ENCODE peak calls at places on chromosomes 16 and 17, in five cellular contexts. One of them, this sample, is unnamed.

GRCh38 chr17:17344507-17345293 is 41.5 kb downstream of the NT5M start:
- DNase-seq in SK-N-SH: no peak
- DNase-seq in HepG2: peak
- DNase-seq in GM12878: no peak
- DNase-seq in HCT116: no peak
- DNase-seq in this sample: no peak

GRCh38 chr17:3799181-3799627 is 1.8 kb downstream of the ITGAE start:
- DNase-seq in SK-N-SH: no peak
- DNase-seq in HCT116: no peak
- DNase-seq in HepG2: no peak
- DNase-seq in GM12878: no peak
- DNase-seq in this sample: no peak

GRCh38 chr17:46818929-46819859 is 702 bp upstream of the WNT3 start:
- DNase-seq in SK-N-SH: peak
- DNase-seq in GM12878: no peak
- DNase-seq in HepG2: no peak
- DNase-seq in HCT116: no peak
- DNase-seq in this sample: peak

GRCh38 chr17:74354123-74354522 is 7.5 kb downstream of the BTBD17 start:
- DNase-seq in GM12878: no peak
- DNase-seq in SK-N-SH: peak
- DNase-seq in HepG2: peak
- DNase-seq in HCT116: peak
- DNase-seq in this sample: peak

GRCh38 chr16:51666821-51667220 is 515.8 kb upstream of the SALL1 start:
- DNase-seq in HCT116: no peak
- DNase-seq in SK-N-SH: no peak
- DNase-seq in HepG2: no peak
- DNase-seq in GM12878: no peak
- DNase-seq in this sample: no peak

GRCh38 chr16:51875834-51876725 is 670.9 kb downstream of the TOX3 start:
- DNase-seq in SK-N-SH: no peak
- DNase-seq in GM12878: no peak
- DNase-seq in HCT116: no peak
- DNase-seq in HepG2: no peak
- DNase-seq in this sample: no peak

GRCh38 chr17:61219460-61219859 is 180.2 kb upstream of the TBX2 start:
- DNase-seq in SK-N-SH: peak
- DNase-seq in HCT116: no peak
- DNase-seq in GM12878: no peak
- DNase-seq in HepG2: no peak
- DNase-seq in this sample: no peak

GRCh38 chr16:81578015-81578554 is 133.5 kb downstream of the CMIP start:
- DNase-seq in HCT116: no peak
- DNase-seq in GM12878: no peak
- DNase-seq in SK-N-SH: no peak
- DNase-seq in HepG2: no peak
- DNase-seq in this sample: no peak

GRCh38 chr16:49411121-49411970 is 37.7 kb downstream of the C16orf78 start:
- DNase-seq in SK-N-SH: no peak
- DNase-seq in HCT116: no peak
- DNase-seq in HepG2: no peak
- DNase-seq in GM12878: no peak
- DNase-seq in this sample: no peak

GRCh38 chr17:2595736-2596135 is 2.3 kb downstream of the PAFAH1B1 start:
- DNase-seq in HCT116: no peak
- DNase-seq in SK-N-SH: no peak
- DNase-seq in GM12878: no peak
- DNase-seq in HepG2: no peak
- DNase-seq in this sample: no peak

GRCh38 chr17:28049071-28049470 is 6.6 kb downstream of the NLK start:
- DNase-seq in HCT116: no peak
- DNase-seq in SK-N-SH: no peak
- DNase-seq in HepG2: no peak
- DNase-seq in GM12878: no peak
- DNase-seq in this sample: no peak

GRCh38 chr17:12041316-12041715 is 20.6 kb downstream of the MAP2K4 start:
- DNase-seq in HepG2: no peak
- DNase-seq in SK-N-SH: no peak
- DNase-seq in HCT116: peak
- DNase-seq in GM12878: no peak
- DNase-seq in this sample: no peak

GRCh38 chr16:69410285-69410990 is 14.0 kb upstream of the CYB5B start:
- DNase-seq in HCT116: peak
- DNase-seq in SK-N-SH: no peak
- DNase-seq in GM12878: no peak
- DNase-seq in HepG2: no peak
- DNase-seq in this sample: no peak

GRCh38 chr16:11604783-11605563 is 18.3 kb upstream of the LITAF start:
- DNase-seq in SK-N-SH: no peak
- DNase-seq in HCT116: no peak
- DNase-seq in GM12878: no peak
- DNase-seq in HepG2: no peak
- DNase-seq in this sample: no peak

GRCh38 chr17:61575983-61576382 is 15.0 kb downstream of the NACA2 start:
- DNase-seq in HepG2: no peak
- DNase-seq in SK-N-SH: no peak
- DNase-seq in GM12878: no peak
- DNase-seq in HCT116: no peak
- DNase-seq in this sample: no peak

GRCh38 chr16:68235105-68235881 is 634 bp downstream of the ESRP2 start:
- DNase-seq in HCT116: no peak
- DNase-seq in HepG2: peak
- DNase-seq in GM12878: no peak
- DNase-seq in SK-N-SH: no peak
- DNase-seq in this sample: no peak

GRCh38 chr17:64230551-64231408 is 32.3 kb downstream of the TEX2 start:
- DNase-seq in HepG2: no peak
- DNase-seq in SK-N-SH: no peak
- DNase-seq in HCT116: no peak
- DNase-seq in GM12878: no peak
- DNase-seq in this sample: no peak

GRCh38 chr17:42121066-42121769 is at the start of gene KAT2A:
- DNase-seq in HepG2: peak
- DNase-seq in GM12878: no peak
- DNase-seq in SK-N-SH: peak
- DNase-seq in HCT116: peak
- DNase-seq in this sample: peak

GRCh38 chr17:79276824-79277223 is 202.2 kb downstream of the ENGASE start:
- DNase-seq in HCT116: no peak
- DNase-seq in GM12878: no peak
- DNase-seq in HepG2: no peak
- DNase-seq in SK-N-SH: no peak
- DNase-seq in this sample: no peak

GRCh38 chr17:61595418-61595817 is 4.4 kb upstream of the NACA2 start:
- DNase-seq in GM12878: no peak
- DNase-seq in HepG2: no peak
- DNase-seq in SK-N-SH: no peak
- DNase-seq in HCT116: no peak
- DNase-seq in this sample: no peak

GRCh38 chr16:19316846-19317245 is 31.3 kb downstream of the CLEC19A start:
- DNase-seq in SK-N-SH: no peak
- DNase-seq in HCT116: no peak
- DNase-seq in HepG2: no peak
- DNase-seq in GM12878: no peak
- DNase-seq in this sample: no peak

GRCh38 chr17:63702223-63702577 is 2.3 kb upstream of the LIMD2 start:
- DNase-seq in HepG2: no peak
- DNase-seq in SK-N-SH: no peak
- DNase-seq in HCT116: no peak
- DNase-seq in GM12878: no peak
- DNase-seq in this sample: no peak

GRCh38 chr16:69451166-69451565 is 26.7 kb downstream of the CYB5B start:
- DNase-seq in GM12878: no peak
- DNase-seq in HepG2: no peak
- DNase-seq in HCT116: no peak
- DNase-seq in SK-N-SH: no peak
- DNase-seq in this sample: no peak

GRCh38 chr17:79002796-79003593 is 6.6 kb downstream of the CANT1 start:
- DNase-seq in HepG2: no peak
- DNase-seq in HCT116: no peak
- DNase-seq in GM12878: no peak
- DNase-seq in SK-N-SH: no peak
- DNase-seq in this sample: no peak

GRCh38 chr17:10036511-10037061 is 131.5 kb upstream of the RCVRN start:
- DNase-seq in HCT116: no peak
- DNase-seq in GM12878: no peak
- DNase-seq in HepG2: peak
- DNase-seq in SK-N-SH: no peak
- DNase-seq in this sample: no peak

GRCh38 chr17:5555254-5555653 is 29.1 kb downstream of the NLRP1 start:
- DNase-seq in HCT116: no peak
- DNase-seq in HepG2: no peak
- DNase-seq in GM12878: no peak
- DNase-seq in SK-N-SH: no peak
- DNase-seq in this sample: no peak

GRCh38 chr17:17766351-17767095 is 70.3 kb downstream of the SREBF1 start:
- DNase-seq in SK-N-SH: no peak
- DNase-seq in HCT116: no peak
- DNase-seq in HepG2: no peak
- DNase-seq in GM12878: no peak
- DNase-seq in this sample: no peak

GRCh38 chr17:64147110-64148016 is 17.4 kb upstream of the ERN1 start:
- DNase-seq in SK-N-SH: peak
- DNase-seq in HepG2: peak
- DNase-seq in GM12878: no peak
- DNase-seq in HCT116: no peak
- DNase-seq in this sample: no peak

GRCh38 chr17:80242505-80242904 is 18.1 kb upstream of the RNF213 start:
- DNase-seq in HepG2: no peak
- DNase-seq in SK-N-SH: no peak
- DNase-seq in HCT116: no peak
- DNase-seq in GM12878: no peak
- DNase-seq in this sample: no peak

GRCh38 chr16:2160915-2161551 is 5.5 kb downstream of the TRAF7 start:
- DNase-seq in SK-N-SH: no peak
- DNase-seq in GM12878: no peak
- DNase-seq in HCT116: no peak
- DNase-seq in HepG2: peak
- DNase-seq in this sample: no peak

GRCh38 chr17:61543786-61544415 is 47.1 kb downstream of the NACA2 start:
- DNase-seq in SK-N-SH: no peak
- DNase-seq in HepG2: no peak
- DNase-seq in GM12878: no peak
- DNase-seq in HCT116: no peak
- DNase-seq in this sample: no peak

GRCh38 chr16:72172105-72173034 is at the start of gene PMFBP1:
- DNase-seq in HCT116: no peak
- DNase-seq in HepG2: peak
- DNase-seq in GM12878: peak
- DNase-seq in SK-N-SH: no peak
- DNase-seq in this sample: no peak

GRCh38 chr16:89924298-89924924 is 1.3 kb downstream of the TUBB3 start:
- DNase-seq in SK-N-SH: peak
- DNase-seq in HCT116: no peak
- DNase-seq in GM12878: no peak
- DNase-seq in HepG2: peak
- DNase-seq in this sample: peak

DNA sequence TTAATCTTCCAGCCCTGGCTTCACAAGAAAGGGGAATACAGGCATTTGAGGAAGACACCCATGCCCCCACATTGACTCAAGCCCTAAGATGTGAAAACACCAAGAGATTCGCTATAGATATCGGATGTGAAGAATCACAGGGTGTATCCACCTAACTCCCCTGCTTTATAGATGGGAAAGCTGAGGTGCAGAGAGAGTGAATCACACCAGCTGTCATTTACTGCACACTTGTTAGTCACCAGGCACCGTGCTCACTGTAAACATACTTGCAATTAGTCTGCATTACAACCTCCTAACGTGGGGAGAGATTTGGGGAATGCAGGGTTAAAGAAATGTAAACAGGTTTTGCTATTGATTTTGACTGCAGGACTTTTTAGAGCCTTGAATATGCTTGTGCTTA is 325.5 kb downstream of the C16orf95 start:
- DNase-seq in HCT116: no peak
- DNase-seq in HepG2: no peak
- DNase-seq in SK-N-SH: no peak
- DNase-seq in GM12878: no peak
- DNase-seq in this sample: no peak
- TF ChIP-seq ZBTB33 in HCT116: no peak
- TF ChIP-seq ZBTB33 in HepG2: no peak
- TF ChIP-seq ZBTB33 in SK-N-SH: no peak
- TF ChIP-seq ZBTB33 in GM12878: no peak
- TF ChIP-seq ZBTB33 in this sample: no peak

DNA sequence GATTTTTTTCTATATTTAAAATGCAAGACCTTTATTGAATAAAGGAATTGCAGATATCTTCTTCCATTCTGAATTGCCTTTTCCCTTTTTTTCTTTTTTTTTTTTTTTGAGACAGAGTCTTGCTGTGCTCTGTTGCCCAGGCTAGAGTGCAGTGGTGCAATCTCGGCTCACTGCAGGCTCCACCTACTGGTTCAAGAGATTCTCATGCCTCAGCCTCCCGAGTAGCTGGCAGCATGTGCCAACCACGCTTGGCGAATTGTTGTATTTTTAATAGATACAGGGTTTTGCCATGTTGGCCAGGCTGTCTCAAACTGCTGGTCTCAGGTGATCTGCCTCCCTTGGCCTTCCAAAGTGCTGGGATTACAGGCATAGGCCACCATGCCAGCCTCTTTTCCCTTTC is 151.5 kb downstream of the CEP112 start:
- DNase-seq in SK-N-SH: no peak
- DNase-seq in GM12878: no peak
- DNase-seq in HCT116: peak
- DNase-seq in HepG2: peak
- DNase-seq in this sample: no peak
- TF ChIP-seq ZBTB33 in SK-N-SH: no peak
- TF ChIP-seq ZBTB33 in GM12878: no peak
- TF ChIP-seq ZBTB33 in HCT116: no peak
- TF ChIP-seq ZBTB33 in HepG2: no peak
- TF ChIP-seq ZBTB33 in this sample: no peak

DNA sequence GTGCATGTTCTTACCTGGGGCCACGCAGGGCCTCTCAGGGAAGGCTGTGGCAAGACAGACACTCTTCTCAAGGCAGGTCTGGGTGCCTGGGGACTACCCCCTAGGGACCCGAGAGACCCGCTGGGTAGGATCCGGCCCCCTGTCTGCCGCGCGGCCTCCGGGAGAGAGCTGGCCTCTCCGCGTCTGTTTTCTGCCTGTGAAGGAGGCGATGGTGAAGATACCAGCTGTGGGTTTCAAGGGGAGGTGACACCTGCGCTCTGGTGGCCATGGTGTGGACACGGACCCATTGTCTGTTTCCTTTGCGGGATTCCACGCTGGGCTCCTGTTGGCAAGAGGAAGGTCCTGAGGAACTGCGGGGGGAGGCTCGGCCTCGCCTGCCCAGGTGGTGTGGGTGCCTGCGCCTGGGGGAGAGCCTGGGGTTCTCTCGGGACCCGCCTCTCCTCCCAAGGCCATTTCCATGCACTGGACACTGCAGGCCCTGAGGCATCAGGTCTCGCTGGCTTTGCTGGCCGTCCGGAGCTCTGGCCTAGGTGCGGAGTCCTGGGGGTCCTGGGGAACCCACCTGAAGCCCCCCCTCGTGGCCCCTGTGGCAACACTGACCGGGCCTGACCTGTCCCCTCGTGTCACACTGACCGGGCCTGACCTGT is 12.2 kb upstream of the METRNL start:
- DNase-seq in GM12878: no peak
- DNase-seq in HCT116: no peak
- DNase-seq in HepG2: no peak
- DNase-seq in SK-N-SH: no peak
- DNase-seq in this sample: no peak
- TF ChIP-seq ZBTB33 in GM12878: no peak
- TF ChIP-seq ZBTB33 in HCT116: no peak
- TF ChIP-seq ZBTB33 in HepG2: no peak
- TF ChIP-seq ZBTB33 in SK-N-SH: no peak
- TF ChIP-seq ZBTB33 in this sample: no peak

GRCh38 chr17:83133302-83134121 is 54.1 kb downstream of the METRNL start:
- DNase-seq in SK-N-SH: peak
- DNase-seq in HCT116: no peak
- DNase-seq in GM12878: no peak
- DNase-seq in HepG2: no peak
- DNase-seq in this sample: no peak
- TF ChIP-seq ZBTB33 in SK-N-SH: no peak
- TF ChIP-seq ZBTB33 in HCT116: no peak
- TF ChIP-seq ZBTB33 in GM12878: no peak
- TF ChIP-seq ZBTB33 in HepG2: no peak
- TF ChIP-seq ZBTB33 in this sample: no peak